ENCODE peak calls at places on chromosomes 4 and X, in four cellular contexts. G is K562, S is HepG2, Q is HCT116. O is an unnamed sample.

GRCh38 chr4:40579983-40580382 is 49.7 kb downstream of the RBM47 start:
- DNase-seq in G (no peak), S (no peak), Q (no peak), O (no peak)

GRCh38 chrX:13050151-13050550 is 5.7 kb upstream of the FAM9C start:
- DNase-seq in G (no peak), S (no peak), Q (no peak), O (no peak)

GRCh38 chr4:20395160-20395773 is 143.6 kb downstream of the SLIT2 start:
- DNase-seq in G (peak), S (peak), Q (peak), O (peak)

GRCh38 chr4:62909238-62909637 is 1500.0 kb downstream of the TECRL start:
- DNase-seq in G (no peak), S (no peak), Q (no peak), O (no peak)

GRCh38 chr4:190017357-190018200 is 9.5 kb downstream of the FRG2 start:
- DNase-seq in G (no peak), S (no peak), Q (no peak), O (no peak)

GRCh38 chrX:152412105-152412504 is 39.0 kb downstream of the GABRA3 start:
- DNase-seq in G (peak), S (no peak), Q (no peak), O (no peak)

GRCh38 chr4:5760246-5760645 is 49.2 kb downstream of the EVC start:
- DNase-seq in G (no peak), S (no peak), Q (no peak), O (no peak)

GRCh38 chrX:135384161-135384836 is 37.4 kb upstream of the SMIM10L2A start:
- DNase-seq in G (no peak), S (no peak), Q (no peak), O (no peak)

GRCh38 chr4:15779336-15779735 is 1.2 kb downstream of the CD38 start:
- DNase-seq in G (peak), S (peak), Q (no peak), O (peak)

GRCh38 chrX:123859409-123859827 is 435 bp upstream of the XIAP start:
- DNase-seq in G (no peak), S (no peak), Q (no peak), O (peak)

GRCh38 chr4:141003193-141003592 is 130.1 kb downstream of the RNF150 start:
- DNase-seq in G (no peak), S (no peak), Q (no peak), O (no peak)

GRCh38 chr4:181541396-181541795 is 701.8 kb upstream of the TENM3 start:
- DNase-seq in G (no peak), S (no peak), Q (no peak), O (no peak)

GRCh38 chr4:88219099-88219498 is 60.7 kb upstream of the ABCG2 start:
- DNase-seq in G (peak), S (peak), Q (peak), O (no peak)

GRCh38 chr4:81804849-81805248 is 333.1 kb upstream of the RASGEF1B start:
- DNase-seq in G (no peak), S (no peak), Q (no peak), O (no peak)

GRCh38 chrX:65598559-65599147 is 64.1 kb upstream of the LAS1L start:
- DNase-seq in G (no peak), S (no peak), Q (no peak), O (no peak)

GRCh38 chrX:153769865-153770605 is 6.0 kb downstream of the PLXNB3 start:
- DNase-seq in G (no peak), S (no peak), Q (no peak), O (no peak)

GRCh38 chrX:150845091-150845490 is 53.4 kb downstream of the CD99L2 start:
- DNase-seq in G (no peak), S (no peak), Q (no peak), O (no peak)

GRCh38 chr4:145544998-145545397 is 63.3 kb downstream of the SMAD1 start:
- DNase-seq in G (no peak), S (no peak), Q (no peak), O (no peak)
- TF ChIP-seq JUND in G (no peak), S (no peak), Q (no peak), O (no peak)

GRCh38 chr4:76525751-76526150 is 90.7 kb downstream of the SHROOM3 start:
- DNase-seq in G (no peak), S (peak), Q (no peak), O (no peak)
- TF ChIP-seq JUND in G (no peak), S (no peak), Q (no peak), O (no peak)

GRCh38 chr4:101615652-101616051 is 174.9 kb upstream of the BANK1 start:
- DNase-seq in G (no peak), S (no peak), Q (no peak), O (peak)

DNA sequence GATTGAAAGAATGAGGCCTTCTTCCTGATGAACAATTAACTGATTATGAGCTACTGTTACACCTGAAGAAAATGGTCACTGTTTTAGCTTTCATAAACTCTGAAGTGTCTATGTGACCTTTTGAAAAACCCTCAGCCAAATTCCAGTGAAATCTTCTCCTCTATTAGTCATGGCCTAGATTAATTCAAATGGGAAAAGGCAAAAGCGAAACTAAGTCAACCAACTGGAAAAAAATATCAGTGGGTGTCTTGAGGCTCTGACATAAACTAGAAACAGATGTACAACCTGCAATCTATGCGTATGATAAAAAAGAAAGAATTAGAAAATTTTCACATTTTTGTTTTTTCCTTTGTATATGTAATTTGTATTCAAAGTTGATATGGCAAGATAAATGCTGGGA is 169.4 kb upstream of the BANK1 start:
- DNase-seq in G (no peak), S (no peak), Q (no peak), O (no peak)
- TF ChIP-seq JUND in G (no peak), S (no peak), Q (no peak), O (no peak)

GRCh38 chr4:8685831-8686230 is 93.3 kb downstream of the CPZ start:
- DNase-seq in G (no peak), S (no peak), Q (no peak), O (no peak)

GRCh38 chr4:8688908-8689445 is 96.4 kb downstream of the CPZ start:
- DNase-seq in G (no peak), S (no peak), Q (no peak), O (no peak)

GRCh38 chr4:8688041-8688907 is 95.7 kb downstream of the CPZ start:
- DNase-seq in G (peak), S (no peak), Q (peak), O (peak)

GRCh38 chr4:8689741-8690140 is 97.2 kb downstream of the CPZ start:
- DNase-seq in G (no peak), S (no peak), Q (no peak), O (no peak)

DNA sequence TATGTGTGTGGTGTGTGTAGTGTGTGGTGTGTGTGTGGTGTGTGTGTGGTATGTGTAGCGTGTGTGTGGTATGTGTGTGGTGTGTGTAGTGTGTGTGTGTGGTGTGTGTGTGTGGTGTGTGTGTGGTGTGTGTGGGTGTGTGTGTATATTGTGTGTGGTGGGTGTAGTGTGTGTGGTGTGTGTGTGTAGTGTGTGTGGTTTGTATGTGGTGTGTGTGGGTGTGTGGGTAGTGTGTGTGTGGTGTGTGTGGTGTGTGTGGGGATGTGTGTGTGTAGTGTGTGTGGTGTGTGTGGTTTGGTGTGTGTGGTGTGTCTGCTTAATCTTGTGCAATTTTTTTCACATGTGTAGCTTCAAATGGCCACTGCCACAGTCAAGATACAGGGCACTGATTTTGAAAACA is 94.5 kb downstream of the CPZ start:
- DNase-seq in G (no peak), S (no peak), Q (no peak), O (no peak)
- TF ChIP-seq JUND in G (no peak), S (no peak), Q (no peak), O (no peak)